ENCODE peak calls at places on chromosomes 16 and 17, in six cellular contexts. Z is adrenal gland; K is breast epithelium; W is lung; A is colonic mucosa; M is CD8-positive, alpha-beta memory T cell. G is an unnamed sample. For H3K36me3, the result is how much of the 10 kb centered on the place peaks cover.

GRCh38 chr16:23254338-23254737 is 47.8 kb upstream of the SCNN1B start:
- DNase-seq in W (no peak), Z (no peak), A (no peak), K (no peak), M (no peak), G (peak)

GRCh38 chr17:6913608-6914443 is 82.0 kb upstream of the ALOX12 start:
- DNase-seq in K (no peak), A (peak), W (peak), M (peak), Z (peak), G (peak)

GRCh38 chr16:56094231-56094630 is 97.1 kb upstream of the GNAO1 start:
- DNase-seq in A (no peak), W (no peak), M (no peak), K (no peak), Z (no peak), G (no peak)

GRCh38 chr17:27633312-27634025 is 2.5 kb downstream of the LGALS9 start:
- DNase-seq in M (no peak), Z (peak), K (no peak), W (no peak), A (peak), G (no peak)

GRCh38 chr17:2388020-2388704 is 12.7 kb downstream of the MNT start:
- DNase-seq in A (no peak), Z (no peak), M (no peak), K (no peak), W (no peak), G (no peak)

GRCh38 chr17:17119533-17119932 is 77.3 kb downstream of the MPRIP start:
- DNase-seq in W (no peak), Z (no peak), A (peak), K (no peak), M (peak), G (peak)

GRCh38 chr17:14918540-14918939 is 346.6 kb downstream of the PMP22 start:
- DNase-seq in A (no peak), Z (no peak), W (no peak), K (no peak), M (no peak), G (peak)

GRCh38 chr16:8120001-8120400 is 470.3 kb downstream of the TMEM114 start:
- DNase-seq in M (no peak), K (no peak), Z (no peak), A (no peak), W (no peak), G (no peak)

GRCh38 chr17:78168906-78169793 is 769 bp downstream of the SYNGR2 start:
- DNase-seq in W (peak), K (peak), A (peak), M (peak), Z (peak), G (peak)

GRCh38 chr17:4497101-4497824 is 1.4 kb upstream of the SPNS2 start:
- DNase-seq in W (no peak), K (no peak), A (no peak), Z (no peak), M (no peak), G (peak)

GRCh38 chr16:721765-722481 is 977 bp downstream of the ANTKMT start:
- DNase-seq in K (no peak), W (no peak), Z (no peak), M (peak), A (no peak), G (no peak)

GRCh38 chr17:40552806-40553693 is 12.2 kb downstream of the CCR7 start:
- DNase-seq in M (no peak), Z (peak), W (peak), A (peak), K (no peak), G (no peak)

GRCh38 chr17:64779344-64780095 is 117.4 kb upstream of the SMURF2 start:
- DNase-seq in W (no peak), Z (peak), K (no peak), A (peak), M (no peak), G (no peak)

GRCh38 chr16:49527621-49528020 is 154.0 kb downstream of the C16orf78 start:
- DNase-seq in K (no peak), A (peak), W (no peak), M (no peak), Z (no peak), G (no peak)

GRCh38 chr17:42720996-42721583 is 23.8 kb downstream of the EZH1 start:
- DNase-seq in Z (no peak), W (no peak), M (peak), K (no peak), A (peak), G (peak)

GRCh38 chr16:82769845-82770244 is 143.1 kb downstream of the CDH13 start:
- DNase-seq in W (no peak), K (no peak), Z (no peak), M (no peak), A (no peak), G (no peak)

GRCh38 chr17:77527836-77528505 is 387.2 kb downstream of the SEC14L1 start:
- DNase-seq in W (no peak), M (no peak), K (no peak), Z (no peak), A (no peak), G (no peak)

GRCh38 chr17:81615401-81615930 is 21.4 kb downstream of the NPLOC4 start:
- DNase-seq in M (no peak), W (no peak), A (no peak), K (no peak), Z (peak), G (no peak)
- H3K36me3 ChIP-seq in M (under half), W (under half), A (under half), K (under half), Z (under half), G (half or more)

DNA sequence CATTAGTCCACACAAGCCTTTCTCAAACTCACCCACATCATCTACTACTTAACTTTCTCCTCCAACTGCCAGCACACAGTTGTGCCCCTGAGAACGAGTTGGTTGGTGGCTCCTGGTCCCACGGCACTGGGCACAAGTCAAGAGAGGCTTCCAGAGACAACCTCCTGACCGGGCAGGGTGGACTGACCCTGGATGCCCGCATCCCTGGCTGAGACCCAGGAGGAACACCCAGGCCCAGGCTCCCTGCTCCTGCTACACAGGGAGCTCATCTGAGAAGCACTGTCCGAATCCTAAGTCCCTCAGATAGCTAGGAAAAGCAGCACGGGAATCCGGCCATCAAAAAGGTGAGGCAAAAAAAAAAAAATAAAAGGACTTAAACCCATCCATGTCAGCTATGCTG is 29.0 kb downstream of the WDR45B start:
- DNase-seq in W (no peak), K (no peak), Z (no peak), A (no peak), M (no peak), G (no peak)
- H3K36me3 ChIP-seq in W (half or more), K (under half), Z (under half), A (under half), M (half or more), G (half or more)

DNA sequence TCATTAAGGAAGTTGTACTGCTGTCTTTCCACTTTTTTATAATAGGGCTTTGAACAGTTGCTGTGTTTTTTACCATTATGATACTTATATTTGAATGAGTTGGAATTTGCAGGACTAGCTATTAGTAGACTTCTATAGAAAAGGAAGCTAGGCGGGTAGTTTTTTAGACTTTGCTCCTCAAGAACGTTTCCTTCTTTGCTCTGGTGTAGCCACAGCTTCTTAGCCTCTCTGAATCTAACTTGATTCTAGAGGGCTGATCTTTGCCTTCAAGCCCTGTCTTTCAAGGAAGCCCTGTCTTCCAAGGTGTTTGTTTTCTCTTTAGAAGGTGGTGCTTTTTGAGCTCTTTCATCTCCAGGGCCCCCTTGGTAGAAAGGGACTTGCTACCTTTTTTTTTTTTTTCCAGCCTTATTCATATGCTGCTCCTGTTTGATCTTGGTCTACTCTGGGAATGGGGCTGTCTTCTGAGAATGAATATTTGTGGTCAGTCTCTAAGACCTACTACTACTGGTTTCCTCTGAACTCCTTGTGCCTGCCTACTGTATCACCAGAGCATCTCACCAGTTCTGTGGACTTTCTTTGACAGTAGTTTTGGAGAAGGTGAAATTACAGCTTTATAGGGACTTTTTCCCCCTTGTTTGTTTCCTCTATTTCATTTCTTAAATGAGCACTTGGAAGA is 52.3 kb upstream of the RASL10B start:
- DNase-seq in Z (no peak), A (no peak), W (no peak), K (no peak), M (no peak), G (no peak)
- H3K36me3 ChIP-seq in Z (under half), A (under half), W (under half), K (under half), M (under half), G (under half)

DNA sequence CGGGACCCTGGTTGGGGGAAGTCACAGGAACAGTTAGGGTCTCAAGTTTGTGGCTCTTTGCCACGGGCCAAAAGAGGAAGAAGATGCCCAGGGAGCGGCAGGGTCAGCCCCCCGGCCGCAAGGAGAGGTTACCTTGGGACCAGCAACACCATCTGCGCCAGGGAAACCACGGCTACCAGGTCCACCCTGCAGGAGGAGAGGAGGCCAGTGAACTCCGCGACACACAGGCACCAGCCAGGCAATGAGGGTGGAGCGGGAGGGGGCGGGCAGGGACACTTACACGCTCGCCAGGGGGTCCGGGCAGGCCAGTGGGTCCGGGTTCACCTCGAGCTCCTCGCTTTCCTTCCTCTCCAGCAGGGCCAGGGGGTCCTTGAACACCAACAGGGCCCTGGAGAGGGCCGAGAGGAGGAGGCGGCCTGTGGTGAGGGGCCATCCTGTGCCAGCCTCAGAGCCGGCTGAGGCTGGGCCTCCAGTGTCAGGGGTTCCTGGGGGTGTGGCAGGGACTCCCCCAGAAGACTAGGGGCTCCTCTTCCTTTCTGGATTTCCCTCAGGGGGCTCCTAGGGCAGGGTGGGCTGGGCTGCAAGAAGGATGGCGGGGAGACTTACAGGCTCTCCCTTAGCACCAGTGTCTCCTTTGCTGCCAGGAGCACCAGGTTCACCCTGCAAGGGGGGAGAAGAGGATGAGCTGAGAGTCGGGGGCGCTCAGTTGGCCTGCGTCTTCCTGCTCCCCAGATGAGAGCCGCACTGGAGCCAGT is 6.8 kb downstream of the COL1A1 start:
- DNase-seq in M (no peak), Z (no peak), K (no peak), W (no peak), A (no peak), G (peak)
- H3K36me3 ChIP-seq in M (under half), Z (under half), K (under half), W (under half), A (under half), G (half or more)

GRCh38 chr16:25165284-25165683 is 51.5 kb upstream of the AQP8 start:
- DNase-seq in Z (no peak), A (no peak), M (no peak), K (no peak), W (no peak), G (no peak)
- H3K36me3 ChIP-seq in Z (under half), A (under half), M (half or more), K (under half), W (under half), G (half or more)

GRCh38 chr16:66741971-66742396 is 9.4 kb downstream of the DYNC1LI2 start:
- DNase-seq in A (no peak), W (no peak), M (no peak), K (no peak), Z (no peak), G (no peak)

GRCh38 chr16:66741131-66741900 is 10.1 kb downstream of the DYNC1LI2 start:
- DNase-seq in A (peak), Z (peak), W (peak), K (peak), M (no peak), G (peak)

GRCh38 chr16:66740010-66740409 is 11.4 kb downstream of the DYNC1LI2 start:
- DNase-seq in A (peak), M (peak), Z (no peak), K (no peak), W (no peak), G (peak)

GRCh38 chr16:66740533-66740932 is 10.9 kb downstream of the DYNC1LI2 start:
- DNase-seq in Z (no peak), W (no peak), A (peak), M (no peak), K (no peak), G (peak)

DNA sequence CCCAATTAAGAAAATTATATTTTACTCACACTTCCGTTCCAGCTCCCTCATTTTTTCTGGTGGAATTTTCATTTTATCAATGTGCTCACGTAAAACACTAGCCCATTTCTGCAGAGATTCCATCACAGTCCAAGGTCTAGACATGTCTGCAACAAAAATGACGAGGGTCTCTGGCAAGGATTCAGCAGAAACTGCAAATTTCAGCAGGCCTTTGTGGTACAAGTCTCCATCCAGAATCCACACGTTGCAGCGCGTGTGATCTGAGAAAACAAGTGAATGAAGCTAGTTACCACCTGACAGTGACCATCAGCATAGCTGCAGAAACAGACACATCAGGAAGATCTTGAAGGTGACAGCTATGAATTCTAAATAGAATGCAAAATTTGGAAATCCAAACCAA is 9.0 kb downstream of the DYNC1LI2 start:
- DNase-seq in M (no peak), A (no peak), Z (no peak), W (no peak), K (no peak), G (no peak)
- H3K36me3 ChIP-seq in M (under half), A (under half), Z (under half), W (under half), K (under half), G (half or more)

GRCh38 chr16:2229602-2230250 is 6.3 kb downstream of the E4F1 start:
- DNase-seq in A (no peak), W (no peak), Z (no peak), K (no peak), M (no peak), G (no peak)

GRCh38 chr16:2226245-2226793 is 2.9 kb downstream of the E4F1 start:
- DNase-seq in Z (no peak), A (no peak), W (no peak), K (peak), M (no peak), G (no peak)

GRCh38 chr16:2226918-2227317 is 3.5 kb downstream of the E4F1 start:
- DNase-seq in Z (no peak), W (no peak), M (no peak), A (no peak), K (no peak), G (no peak)

GRCh38 chr16:2229091-2229490 is 5.7 kb downstream of the E4F1 start:
- DNase-seq in K (no peak), Z (no peak), W (no peak), M (no peak), A (no peak), G (no peak)

DNA sequence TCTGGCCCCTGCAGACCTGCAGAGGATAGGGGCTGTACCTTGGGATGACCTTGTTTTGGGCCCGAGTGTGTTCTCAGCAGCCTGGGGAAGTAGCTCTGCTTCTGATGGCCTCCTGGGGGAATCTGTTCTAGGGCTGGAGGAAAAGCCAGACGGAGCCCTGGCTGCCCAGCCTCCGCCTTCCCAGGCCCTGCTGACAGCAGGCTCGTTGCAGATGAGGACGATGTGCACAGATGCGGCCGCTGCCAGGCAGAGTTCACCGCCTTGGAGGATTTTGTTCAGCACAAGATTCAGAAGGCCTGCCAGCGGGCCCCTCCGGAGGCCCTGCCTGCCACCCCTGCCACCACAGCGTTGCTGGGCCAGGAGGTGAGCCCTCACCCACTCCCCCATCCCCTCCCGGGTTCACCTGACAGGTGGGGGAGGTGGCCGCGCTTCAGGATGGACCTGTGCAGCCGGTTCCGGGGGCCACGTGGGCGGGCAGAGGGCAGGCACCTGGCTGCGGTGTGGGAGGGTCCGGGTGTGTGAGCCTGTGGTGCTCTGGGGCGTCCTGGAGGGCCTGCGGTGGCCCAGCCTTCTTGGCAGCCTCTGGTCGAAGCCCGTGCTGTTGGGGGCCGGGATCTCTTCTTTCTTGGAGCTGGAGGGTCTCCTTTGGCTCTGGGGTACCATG is 4.9 kb downstream of the E4F1 start:
- DNase-seq in M (no peak), K (peak), A (no peak), W (no peak), Z (no peak), G (no peak)
- H3K36me3 ChIP-seq in M (under half), K (under half), A (under half), W (half or more), Z (under half), G (under half)

G was measured in adipocyte.